ENCODE peak calls at places on chromosome 22, in six cellular contexts. O is T-cell, X is HFF-Myc, T is iris pigment epithelial cell, H is endothelial cell of umbilical vein, G is nucleus accumbens. L is an unnamed sample.

GRCh38 chr22:23184764-23185113 is 4.4 kb downstream of the BCR start:
- DNase-seq in O (no peak), X (no peak), T (no peak), H (no peak), G (no peak), L (no peak)

GRCh38 chr22:38016182-38017078 is 32.1 kb upstream of the SOX10 start:
- DNase-seq in O (no peak), X (no peak), T (peak; percentile 27), H (peak; percentile 74), G (no peak), L (peak; percentile 93)

GRCh38 chr22:38755155-38755910 is 465 bp downstream of the SUN2 start:
- DNase-seq in O (peak; percentile 24), X (no peak), T (peak; percentile 69), H (peak; percentile 68), G (peak; percentile 44), L (peak; percentile 76)

GRCh38 chr22:17777717-17778044 is 3.4 kb upstream of the BID start:
- DNase-seq in O (no peak), X (no peak), T (no peak), H (no peak), G (no peak), L (no peak)

GRCh38 chr22:36770116-36770945 is 5.6 kb downstream of the IFT27 start:
- DNase-seq in O (no peak), X (no peak), T (no peak), H (no peak), G (no peak), L (no peak)

GRCh38 chr22:30947163-30947820 is 21.3 kb downstream of the MORC2 start:
- DNase-seq in O (no peak), X (no peak), T (no peak), H (peak; percentile 12), G (no peak), L (peak; percentile 23)

GRCh38 chr22:48753381-48753730 is 1074.3 kb downstream of the BRD1 start:
- DNase-seq in O (no peak), X (no peak), T (no peak), H (no peak), G (no peak), L (no peak)

GRCh38 chr22:32919629-32920028 is 118.1 kb downstream of the TIMP3 start:
- DNase-seq in O (no peak), X (no peak), T (no peak), H (no peak), G (no peak), L (no peak)

GRCh38 chr22:28051787-28052356 is 132.8 kb upstream of the PITPNB start:
- DNase-seq in O (no peak), X (no peak), T (peak; percentile 54), H (peak; percentile 66), G (no peak), L (peak; percentile 76)

GRCh38 chr22:38796262-38796957 is 2.5 kb upstream of the DNAL4 start:
- DNase-seq in O (no peak), X (no peak), T (peak; percentile 8), H (no peak), G (no peak), L (no peak)

GRCh38 chr22:37740455-37741311 is 43.8 kb downstream of the TRIOBP start:
- DNase-seq in O (no peak), X (no peak), T (no peak), H (no peak), G (no peak), L (no peak)

L was measured in lung microvascular endothelial cell.